ENCODE peak calls at places on chromosomes 4 and X, in five cellular contexts. One of them, this sample, is unnamed.

GRCh38 chrX:109890910-109891502 is 111.9 kb upstream of the TMEM164 start:
- DNase-seq in IMR-90: peak; percentile 59
- DNase-seq in neuronal stem cell: peak; percentile 52
- DNase-seq in trophoblast cell: peak; percentile 77
- DNase-seq in H1: peak; percentile 10
- DNase-seq in this sample: peak; percentile 63

GRCh38 chrX:281166-281999 is at the start of gene PLCXD1:
- DNase-seq in IMR-90: peak; percentile 36
- DNase-seq in neuronal stem cell: peak; percentile 73
- DNase-seq in trophoblast cell: peak; percentile 35
- DNase-seq in H1: peak; percentile 75
- DNase-seq in this sample: peak; percentile 71

GRCh38 chr4:127843704-127844604 is 36.7 kb upstream of the PLK4 start:
- DNase-seq in IMR-90: no peak
- DNase-seq in neuronal stem cell: no peak
- DNase-seq in trophoblast cell: no peak
- DNase-seq in H1: no peak
- DNase-seq in this sample: no peak

GRCh38 chr4:3676196-3676595 is 90.0 kb upstream of the ADRA2C start:
- DNase-seq in IMR-90: no peak
- DNase-seq in neuronal stem cell: no peak
- DNase-seq in trophoblast cell: no peak
- DNase-seq in H1: no peak
- DNase-seq in this sample: no peak

GRCh38 chrX:2402361-2402690 is 98.5 kb downstream of the DHRSX start:
- DNase-seq in IMR-90: no peak
- DNase-seq in neuronal stem cell: no peak
- DNase-seq in trophoblast cell: no peak
- DNase-seq in H1: no peak
- DNase-seq in this sample: no peak

GRCh38 chrX:129934461-129934860 is 28.5 kb downstream of the UTP14A start:
- DNase-seq in IMR-90: no peak
- DNase-seq in neuronal stem cell: no peak
- DNase-seq in trophoblast cell: no peak
- DNase-seq in H1: no peak
- DNase-seq in this sample: no peak

GRCh38 chr4:128571747-128572146 is 237.8 kb upstream of the JADE1 start:
- DNase-seq in IMR-90: peak; percentile 96
- DNase-seq in neuronal stem cell: no peak
- DNase-seq in trophoblast cell: peak; percentile 93
- DNase-seq in H1: no peak
- DNase-seq in this sample: peak; percentile 92

GRCh38 chrX:357693-358471 is 28.8 kb downstream of the PPP2R3B start:
- DNase-seq in IMR-90: peak; percentile 60
- DNase-seq in neuronal stem cell: no peak
- DNase-seq in trophoblast cell: no peak
- DNase-seq in H1: no peak
- DNase-seq in this sample: peak; percentile 54

GRCh38 chr4:123477804-123478209 is 81.2 kb downstream of the SPRY1 start:
- DNase-seq in IMR-90: peak; percentile 50
- DNase-seq in neuronal stem cell: no peak
- DNase-seq in trophoblast cell: peak; percentile 25
- DNase-seq in H1: no peak
- DNase-seq in this sample: peak; percentile 93

GRCh38 chrX:152635941-152636340 is 1.8 kb upstream of the GABRQ start:
- DNase-seq in IMR-90: peak; percentile 50
- DNase-seq in neuronal stem cell: peak; percentile 47
- DNase-seq in trophoblast cell: peak; percentile 68
- DNase-seq in H1: no peak
- DNase-seq in this sample: peak; percentile 12

GRCh38 chr4:189293459-189293858 is 647.2 kb upstream of the FRG1 start:
- DNase-seq in IMR-90: no peak
- DNase-seq in neuronal stem cell: no peak
- DNase-seq in trophoblast cell: no peak
- DNase-seq in H1: no peak
- DNase-seq in this sample: no peak

GRCh38 chrX:47573334-47574095 is 8.7 kb upstream of the TIMP1 start:
- DNase-seq in IMR-90: peak; percentile 73
- DNase-seq in neuronal stem cell: peak; percentile 54
- DNase-seq in trophoblast cell: no peak
- DNase-seq in H1: no peak
- DNase-seq in this sample: peak; percentile 43
- H4K91ac ChIP-seq in IMR-90: peak overlapping the region; percentile 39
- H4K91ac ChIP-seq in neuronal stem cell: no peak overlapping the region
- H4K91ac ChIP-seq in trophoblast cell: peak overlapping the region; percentile 99
- H4K91ac ChIP-seq in H1: peak overlapping the region; percentile 10
- H4K91ac ChIP-seq in this sample: peak overlapping the region; percentile 94

DNA sequence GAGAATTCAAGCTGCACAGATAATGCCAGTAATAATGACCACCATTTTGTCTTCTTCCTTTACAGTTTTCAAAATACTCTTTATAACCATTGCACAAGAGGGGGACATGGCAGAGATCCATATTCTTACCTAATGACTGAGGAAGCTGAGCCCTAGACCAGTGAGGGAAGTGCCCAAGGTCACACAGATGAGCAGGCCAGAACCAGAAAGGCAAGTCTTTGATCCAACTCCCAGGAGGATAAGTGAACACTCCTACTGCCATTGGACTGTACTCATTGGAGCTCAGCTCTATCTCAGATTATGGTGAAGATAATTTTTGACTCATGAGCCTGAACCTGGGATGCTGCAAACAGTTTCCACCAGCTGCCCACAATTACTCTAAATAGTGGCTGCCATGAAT is 28.6 kb downstream of the AMER1 start:
- DNase-seq in IMR-90: no peak
- DNase-seq in neuronal stem cell: no peak
- DNase-seq in trophoblast cell: no peak
- DNase-seq in H1: no peak
- DNase-seq in this sample: no peak
- H3K18ac ChIP-seq in IMR-90: no peak overlapping the region
- H3K18ac ChIP-seq in neuronal stem cell: no peak overlapping the region
- H3K18ac ChIP-seq in trophoblast cell: no peak overlapping the region
- H3K18ac ChIP-seq in H1: no peak overlapping the region
- H3K18ac ChIP-seq in this sample: no peak overlapping the region

GRCh38 chr4:183099537-183100297 is 660 bp downstream of the WWC2 start:
- DNase-seq in IMR-90: no peak
- DNase-seq in neuronal stem cell: peak; percentile 46
- DNase-seq in trophoblast cell: peak; percentile 41
- DNase-seq in H1: no peak
- DNase-seq in this sample: peak; percentile 39

GRCh38 chr4:183097251-183098079 is 1.6 kb upstream of the WWC2 start:
- DNase-seq in IMR-90: no peak
- DNase-seq in neuronal stem cell: peak; percentile 32
- DNase-seq in trophoblast cell: no peak
- DNase-seq in H1: no peak
- DNase-seq in this sample: peak; percentile 56

GRCh38 chr4:183098080-183098722 is 856 bp upstream of the WWC2 start:
- DNase-seq in IMR-90: peak; percentile 50
- DNase-seq in neuronal stem cell: peak; percentile 35
- DNase-seq in trophoblast cell: peak; percentile 69
- DNase-seq in H1: no peak
- DNase-seq in this sample: peak; percentile 72

GRCh38 chr4:183100298-183100599 is 1.2 kb downstream of the WWC2 start:
- DNase-seq in IMR-90: no peak
- DNase-seq in neuronal stem cell: no peak
- DNase-seq in trophoblast cell: no peak
- DNase-seq in H1: no peak
- DNase-seq in this sample: no peak

DNA sequence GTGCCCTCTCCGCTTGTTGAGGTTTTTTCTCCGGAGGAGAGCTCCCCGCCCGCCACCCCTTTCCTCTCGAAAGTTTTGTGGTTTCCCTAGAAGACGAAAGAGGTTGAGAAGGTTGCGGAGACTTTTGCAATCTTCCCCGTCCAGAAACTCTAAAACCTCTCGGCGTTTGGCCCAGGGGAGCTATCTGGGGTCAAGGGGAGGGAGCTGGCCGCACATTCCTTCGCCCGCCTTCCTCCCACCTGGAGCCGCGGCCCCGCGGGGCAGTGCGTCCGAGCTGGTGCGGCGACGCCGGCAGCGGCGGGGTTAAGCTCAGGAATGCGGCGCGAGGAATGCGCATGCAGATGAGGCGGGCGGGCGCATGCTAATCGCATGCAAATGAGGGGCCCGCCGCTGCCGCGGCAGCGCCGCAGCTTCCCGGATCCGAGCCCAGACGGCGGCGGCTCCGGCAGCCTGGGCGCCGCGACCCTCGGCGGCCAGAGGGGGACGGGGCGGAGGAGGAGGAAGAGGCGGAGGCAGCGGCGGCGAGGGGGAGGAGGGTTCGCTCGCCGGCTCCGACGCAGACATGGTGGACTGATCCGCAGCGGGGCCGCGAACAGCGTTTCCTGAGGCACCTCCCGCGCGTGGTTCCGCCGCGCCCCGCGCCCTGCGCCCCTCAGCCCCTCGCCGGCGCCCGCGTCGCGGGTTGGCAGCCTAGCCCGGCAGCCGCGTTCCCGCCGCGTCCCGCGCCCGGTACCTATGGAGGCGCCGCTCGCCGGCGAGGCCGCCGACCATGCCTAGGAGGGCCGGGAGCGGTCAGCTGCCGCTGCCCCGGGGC is at the start of gene WWC2:
- DNase-seq in IMR-90: peak; percentile 92
- DNase-seq in neuronal stem cell: peak; percentile 93
- DNase-seq in trophoblast cell: peak; percentile 98
- DNase-seq in H1: peak; percentile 92
- DNase-seq in this sample: peak; percentile 93
- H4K91ac ChIP-seq in IMR-90: peak within 1 kb of the TSS; percentile 93
- H4K91ac ChIP-seq in neuronal stem cell: peak within 1 kb of the TSS; percentile 64
- H4K91ac ChIP-seq in trophoblast cell: peak within 1 kb of the TSS; percentile 99
- H4K91ac ChIP-seq in H1: peak within 1 kb of the TSS; percentile 96
- H4K91ac ChIP-seq in this sample: peak within 1 kb of the TSS; percentile 99

GRCh38 chrX:133440797-133441163 is 25.5 kb upstream of the GPC4 start:
- DNase-seq in IMR-90: no peak
- DNase-seq in neuronal stem cell: no peak
- DNase-seq in trophoblast cell: no peak
- DNase-seq in H1: no peak
- DNase-seq in this sample: no peak

GRCh38 chrX:133444196-133444595 is 28.9 kb upstream of the GPC4 start:
- DNase-seq in IMR-90: no peak
- DNase-seq in neuronal stem cell: no peak
- DNase-seq in trophoblast cell: no peak
- DNase-seq in H1: no peak
- DNase-seq in this sample: no peak

GRCh38 chrX:133448512-133449076 is 33.3 kb upstream of the GPC4 start:
- DNase-seq in IMR-90: no peak
- DNase-seq in neuronal stem cell: no peak
- DNase-seq in trophoblast cell: no peak
- DNase-seq in H1: no peak
- DNase-seq in this sample: peak; percentile 18

GRCh38 chrX:133440081-133440796 is 24.9 kb upstream of the GPC4 start:
- DNase-seq in IMR-90: no peak
- DNase-seq in neuronal stem cell: peak; percentile 43
- DNase-seq in trophoblast cell: no peak
- DNase-seq in H1: no peak
- DNase-seq in this sample: no peak

DNA sequence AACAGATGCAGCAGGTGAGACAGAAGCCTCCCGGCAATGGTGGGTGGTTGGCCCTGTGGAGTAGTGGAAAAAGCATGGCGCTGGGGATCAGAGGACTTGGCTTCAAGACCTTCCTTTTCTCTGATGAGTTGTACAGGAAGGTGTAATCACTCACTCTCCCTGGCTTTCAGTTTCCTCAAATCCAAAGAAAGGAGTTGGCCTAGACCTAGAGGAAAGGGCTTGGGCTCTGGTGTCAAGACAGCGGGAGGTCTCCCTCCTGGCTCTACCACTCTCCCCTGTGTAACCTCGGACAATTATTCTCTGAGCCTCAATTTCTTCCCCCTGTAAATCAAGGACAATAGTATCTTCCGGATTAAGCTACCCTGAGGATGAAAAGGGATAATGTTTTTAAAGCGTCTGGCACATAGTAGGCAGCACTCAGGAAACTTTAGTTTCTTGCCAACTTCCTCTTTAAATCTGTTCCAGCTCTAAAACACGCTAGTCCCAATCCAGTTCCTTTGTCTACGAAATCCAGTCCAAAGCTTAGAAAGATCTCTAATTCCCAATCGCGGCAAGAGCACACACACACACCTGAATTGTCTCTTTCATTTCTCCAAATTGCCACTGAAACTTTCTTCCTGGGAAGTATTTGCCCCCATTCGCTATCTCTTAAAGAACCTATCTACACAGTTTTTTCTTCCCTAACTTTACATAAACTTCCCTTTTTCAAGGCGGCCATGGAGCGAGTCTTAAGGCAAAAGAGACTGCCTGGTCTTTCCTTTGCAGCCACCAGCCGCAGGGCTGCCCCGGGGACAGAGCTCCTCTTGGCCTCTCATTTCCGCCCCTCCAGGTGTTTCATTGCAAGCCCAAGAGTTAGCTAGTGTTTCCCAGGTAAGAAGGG is 29.9 kb upstream of the GPC4 start:
- DNase-seq in IMR-90: no peak
- DNase-seq in neuronal stem cell: no peak
- DNase-seq in trophoblast cell: peak; percentile 54
- DNase-seq in H1: no peak
- DNase-seq in this sample: peak; percentile 20
- H3K18ac ChIP-seq in IMR-90: no peak overlapping the region
- H3K18ac ChIP-seq in neuronal stem cell: no peak overlapping the region
- H3K18ac ChIP-seq in trophoblast cell: no peak overlapping the region
- H3K18ac ChIP-seq in H1: no peak overlapping the region
- H3K18ac ChIP-seq in this sample: no peak overlapping the region

GRCh38 chr4:52833941-52834525 is 28.1 kb upstream of the RASL11B start:
- DNase-seq in IMR-90: peak; percentile 25
- DNase-seq in neuronal stem cell: no peak
- DNase-seq in trophoblast cell: peak; percentile 81
- DNase-seq in H1: no peak
- DNase-seq in this sample: no peak
- H4K91ac ChIP-seq in IMR-90: no peak overlapping the region
- H4K91ac ChIP-seq in neuronal stem cell: no peak overlapping the region
- H4K91ac ChIP-seq in trophoblast cell: no peak overlapping the region
- H4K91ac ChIP-seq in H1: peak overlapping the region; percentile 75
- H4K91ac ChIP-seq in this sample: no peak overlapping the region

GRCh38 chr4:185793716-185794115 is 18.3 kb downstream of the SORBS2 start:
- DNase-seq in IMR-90: no peak
- DNase-seq in neuronal stem cell: no peak
- DNase-seq in trophoblast cell: no peak
- DNase-seq in H1: no peak
- DNase-seq in this sample: no peak

GRCh38 chr4:185796176-185796575 is 15.8 kb downstream of the SORBS2 start:
- DNase-seq in IMR-90: no peak
- DNase-seq in neuronal stem cell: no peak
- DNase-seq in trophoblast cell: peak; percentile 39
- DNase-seq in H1: no peak
- DNase-seq in this sample: no peak

GRCh38 chr4:185794637-185795036 is 17.4 kb downstream of the SORBS2 start:
- DNase-seq in IMR-90: no peak
- DNase-seq in neuronal stem cell: no peak
- DNase-seq in trophoblast cell: no peak
- DNase-seq in H1: no peak
- DNase-seq in this sample: no peak

GRCh38 chr4:185797018-185797417 is 15.0 kb downstream of the SORBS2 start:
- DNase-seq in IMR-90: no peak
- DNase-seq in neuronal stem cell: no peak
- DNase-seq in trophoblast cell: no peak
- DNase-seq in H1: no peak
- DNase-seq in this sample: no peak

GRCh38 chr4:185792384-185793146 is 19.4 kb downstream of the SORBS2 start:
- DNase-seq in IMR-90: peak; percentile 96
- DNase-seq in neuronal stem cell: no peak
- DNase-seq in trophoblast cell: peak; percentile 72
- DNase-seq in H1: no peak
- DNase-seq in this sample: peak; percentile 90
- H3K18ac ChIP-seq in IMR-90: peak overlapping the region; percentile 19
- H3K18ac ChIP-seq in neuronal stem cell: no peak overlapping the region
- H3K18ac ChIP-seq in trophoblast cell: no peak overlapping the region
- H3K18ac ChIP-seq in H1: no peak overlapping the region
- H3K18ac ChIP-seq in this sample: no peak overlapping the region

This sample was measured in mesenchymal stem cell.